ENCODE peak calls at places on chromosomes 11 and 22, in nine cellular contexts. One of them, this sample, is unnamed.

GRCh38 chr22:40542821-40543540 is 93.5 kb downstream of the MRTFA start:
- DNase-seq in HCT116: no peak
- DNase-seq in cardiac fibroblast: peak
- DNase-seq in tibial nerve: no peak
- DNase-seq in MM.1S: no peak
- DNase-seq in fibroblast of mammary gland: peak
- DNase-seq in fibroblast of the aortic adventitia: peak
- DNase-seq in hepatocyte: no peak
- DNase-seq in AG10803: no peak
- DNase-seq in this sample: no peak

GRCh38 chr11:126152586-126152985 is 58.9 kb downstream of the RPUSD4 start:
- DNase-seq in HCT116: no peak
- DNase-seq in cardiac fibroblast: no peak
- DNase-seq in tibial nerve: no peak
- DNase-seq in MM.1S: no peak
- DNase-seq in fibroblast of mammary gland: no peak
- DNase-seq in fibroblast of the aortic adventitia: no peak
- DNase-seq in hepatocyte: no peak
- DNase-seq in AG10803: no peak
- DNase-seq in this sample: no peak

GRCh38 chr11:116740741-116741140 is 32.0 kb downstream of the BUD13 start:
- DNase-seq in HCT116: no peak
- DNase-seq in cardiac fibroblast: no peak
- DNase-seq in tibial nerve: no peak
- DNase-seq in MM.1S: no peak
- DNase-seq in fibroblast of mammary gland: no peak
- DNase-seq in fibroblast of the aortic adventitia: no peak
- DNase-seq in hepatocyte: no peak
- DNase-seq in AG10803: no peak
- DNase-seq in this sample: no peak

GRCh38 chr22:46798366-46799057 is 36.1 kb downstream of the TBC1D22A start:
- DNase-seq in HCT116: peak
- DNase-seq in cardiac fibroblast: peak
- DNase-seq in tibial nerve: peak
- DNase-seq in MM.1S: peak
- DNase-seq in fibroblast of mammary gland: peak
- DNase-seq in fibroblast of the aortic adventitia: peak
- DNase-seq in hepatocyte: peak
- DNase-seq in AG10803: peak
- DNase-seq in this sample: peak

GRCh38 chr11:62881579-62882427 is 1.1 kb downstream of the SLC3A2 start:
- DNase-seq in HCT116: peak
- DNase-seq in cardiac fibroblast: peak
- DNase-seq in tibial nerve: peak
- DNase-seq in MM.1S: peak
- DNase-seq in fibroblast of mammary gland: peak
- DNase-seq in fibroblast of the aortic adventitia: peak
- DNase-seq in hepatocyte: peak
- DNase-seq in AG10803: peak
- DNase-seq in this sample: peak

GRCh38 chr11:3631331-3631730 is 10.5 kb downstream of the ART5 start:
- DNase-seq in HCT116: no peak
- DNase-seq in cardiac fibroblast: no peak
- DNase-seq in tibial nerve: no peak
- DNase-seq in MM.1S: no peak
- DNase-seq in fibroblast of mammary gland: peak
- DNase-seq in fibroblast of the aortic adventitia: no peak
- DNase-seq in hepatocyte: no peak
- DNase-seq in AG10803: no peak
- DNase-seq in this sample: no peak

GRCh38 chr11:115222863-115223530 is 281.2 kb downstream of the CADM1 start:
- DNase-seq in HCT116: no peak
- DNase-seq in cardiac fibroblast: no peak
- DNase-seq in tibial nerve: no peak
- DNase-seq in MM.1S: peak
- DNase-seq in fibroblast of mammary gland: no peak
- DNase-seq in fibroblast of the aortic adventitia: no peak
- DNase-seq in hepatocyte: no peak
- DNase-seq in AG10803: no peak
- DNase-seq in this sample: no peak

GRCh38 chr11:69373251-69373635 is 79.3 kb downstream of the MYEOV start:
- DNase-seq in HCT116: no peak
- DNase-seq in cardiac fibroblast: no peak
- DNase-seq in tibial nerve: no peak
- DNase-seq in MM.1S: no peak
- DNase-seq in fibroblast of mammary gland: no peak
- DNase-seq in fibroblast of the aortic adventitia: no peak
- DNase-seq in hepatocyte: no peak
- DNase-seq in AG10803: no peak
- DNase-seq in this sample: no peak

GRCh38 chr11:19216021-19216420 is 14.2 kb upstream of the CSRP3 start:
- DNase-seq in HCT116: no peak
- DNase-seq in cardiac fibroblast: no peak
- DNase-seq in tibial nerve: no peak
- DNase-seq in MM.1S: no peak
- DNase-seq in fibroblast of mammary gland: no peak
- DNase-seq in fibroblast of the aortic adventitia: no peak
- DNase-seq in hepatocyte: no peak
- DNase-seq in AG10803: no peak
- DNase-seq in this sample: no peak

GRCh38 chr22:35486116-35486631 is 54.5 kb upstream of the RASD2 start:
- DNase-seq in HCT116: no peak
- DNase-seq in cardiac fibroblast: no peak
- DNase-seq in tibial nerve: no peak
- DNase-seq in MM.1S: no peak
- DNase-seq in fibroblast of mammary gland: no peak
- DNase-seq in fibroblast of the aortic adventitia: no peak
- DNase-seq in hepatocyte: no peak
- DNase-seq in AG10803: no peak
- DNase-seq in this sample: no peak

GRCh38 chr11:83751041-83751440 is 464.9 kb upstream of the CCDC90B start:
- DNase-seq in HCT116: no peak
- DNase-seq in cardiac fibroblast: no peak
- DNase-seq in tibial nerve: no peak
- DNase-seq in MM.1S: no peak
- DNase-seq in fibroblast of mammary gland: no peak
- DNase-seq in fibroblast of the aortic adventitia: no peak
- DNase-seq in hepatocyte: no peak
- DNase-seq in AG10803: no peak
- DNase-seq in this sample: no peak

GRCh38 chr11:71340076-71340606 is 87.8 kb upstream of the SHANK2 start:
- DNase-seq in HCT116: no peak
- DNase-seq in cardiac fibroblast: no peak
- DNase-seq in tibial nerve: no peak
- DNase-seq in MM.1S: no peak
- DNase-seq in fibroblast of mammary gland: no peak
- DNase-seq in fibroblast of the aortic adventitia: no peak
- DNase-seq in hepatocyte: no peak
- DNase-seq in AG10803: no peak
- DNase-seq in this sample: no peak

GRCh38 chr22:25402501-25403283 is 161.8 kb upstream of the GRK3 start:
- DNase-seq in HCT116: no peak
- DNase-seq in cardiac fibroblast: peak
- DNase-seq in tibial nerve: no peak
- DNase-seq in MM.1S: no peak
- DNase-seq in fibroblast of mammary gland: peak
- DNase-seq in fibroblast of the aortic adventitia: peak
- DNase-seq in hepatocyte: no peak
- DNase-seq in AG10803: peak
- DNase-seq in this sample: no peak

GRCh38 chr11:109048098-109048497 is 373.9 kb upstream of the C11orf87 start:
- DNase-seq in HCT116: no peak
- DNase-seq in cardiac fibroblast: peak
- DNase-seq in tibial nerve: no peak
- DNase-seq in MM.1S: no peak
- DNase-seq in fibroblast of mammary gland: no peak
- DNase-seq in fibroblast of the aortic adventitia: peak
- DNase-seq in hepatocyte: no peak
- DNase-seq in AG10803: peak
- DNase-seq in this sample: no peak

DNA sequence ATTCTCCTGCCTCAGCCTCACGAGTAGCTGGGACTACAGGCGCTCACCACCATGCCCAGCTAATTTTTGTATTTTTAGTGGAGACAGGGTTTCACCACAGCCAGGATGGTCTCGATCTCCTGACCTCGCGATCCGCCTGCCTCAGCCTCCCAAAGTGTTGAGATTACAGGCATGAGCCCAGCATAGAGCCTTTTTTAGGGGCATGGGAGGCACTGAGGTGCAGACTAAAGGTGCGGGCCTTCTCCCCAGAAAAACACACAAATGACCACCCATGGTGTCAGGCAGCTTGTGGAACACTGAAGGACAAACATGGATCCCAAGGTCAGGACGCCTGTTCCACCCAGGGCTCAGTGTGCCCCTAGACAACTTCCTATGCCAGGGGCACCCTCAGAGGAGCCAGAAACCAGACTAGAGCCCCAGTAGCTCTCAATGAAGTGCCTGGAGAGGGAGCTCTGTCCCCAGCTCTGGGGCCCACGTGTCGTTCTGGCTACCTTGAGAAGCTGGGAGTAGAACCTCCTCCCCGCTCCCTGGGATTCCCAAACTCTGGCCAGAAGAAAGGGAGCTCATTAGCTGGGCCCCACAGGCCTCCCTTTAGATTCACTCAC is 21.2 kb upstream of the CD5 start:
- DNase-seq in HCT116: no peak
- DNase-seq in cardiac fibroblast: no peak
- DNase-seq in tibial nerve: no peak
- DNase-seq in MM.1S: no peak
- DNase-seq in fibroblast of mammary gland: no peak
- DNase-seq in fibroblast of the aortic adventitia: no peak
- DNase-seq in hepatocyte: no peak
- DNase-seq in AG10803: no peak
- DNase-seq in this sample: no peak
- TF ChIP-seq CTCF in HCT116: no peak
- TF ChIP-seq CTCF in cardiac fibroblast: no peak
- TF ChIP-seq CTCF in tibial nerve: no peak
- TF ChIP-seq CTCF in MM.1S: no peak
- TF ChIP-seq CTCF in fibroblast of mammary gland: no peak
- TF ChIP-seq CTCF in fibroblast of the aortic adventitia: no peak
- TF ChIP-seq CTCF in hepatocyte: no peak
- TF ChIP-seq CTCF in AG10803: no peak
- TF ChIP-seq CTCF in this sample: no peak

GRCh38 chr22:48144318-48144717 is 1381.9 kb downstream of the TBC1D22A start:
- DNase-seq in HCT116: no peak
- DNase-seq in cardiac fibroblast: no peak
- DNase-seq in tibial nerve: no peak
- DNase-seq in MM.1S: no peak
- DNase-seq in fibroblast of mammary gland: no peak
- DNase-seq in fibroblast of the aortic adventitia: no peak
- DNase-seq in hepatocyte: no peak
- DNase-seq in AG10803: no peak
- DNase-seq in this sample: no peak

GRCh38 chr22:48145738-48146137 is 1383.3 kb downstream of the TBC1D22A start:
- DNase-seq in HCT116: no peak
- DNase-seq in cardiac fibroblast: no peak
- DNase-seq in tibial nerve: no peak
- DNase-seq in MM.1S: no peak
- DNase-seq in fibroblast of mammary gland: no peak
- DNase-seq in fibroblast of the aortic adventitia: no peak
- DNase-seq in hepatocyte: no peak
- DNase-seq in AG10803: no peak
- DNase-seq in this sample: no peak

GRCh38 chr22:48147404-48147803 is 1385.0 kb downstream of the TBC1D22A start:
- DNase-seq in HCT116: no peak
- DNase-seq in cardiac fibroblast: no peak
- DNase-seq in tibial nerve: no peak
- DNase-seq in MM.1S: no peak
- DNase-seq in fibroblast of mammary gland: no peak
- DNase-seq in fibroblast of the aortic adventitia: no peak
- DNase-seq in hepatocyte: no peak
- DNase-seq in AG10803: no peak
- DNase-seq in this sample: no peak

GRCh38 chr22:48146426-48146825 is 1384.0 kb downstream of the TBC1D22A start:
- DNase-seq in HCT116: no peak
- DNase-seq in cardiac fibroblast: no peak
- DNase-seq in tibial nerve: no peak
- DNase-seq in MM.1S: no peak
- DNase-seq in fibroblast of mammary gland: no peak
- DNase-seq in fibroblast of the aortic adventitia: no peak
- DNase-seq in hepatocyte: no peak
- DNase-seq in AG10803: no peak
- DNase-seq in this sample: no peak

GRCh38 chr22:48147831-48148230 is 1385.4 kb downstream of the TBC1D22A start:
- DNase-seq in HCT116: no peak
- DNase-seq in cardiac fibroblast: no peak
- DNase-seq in tibial nerve: no peak
- DNase-seq in MM.1S: no peak
- DNase-seq in fibroblast of mammary gland: no peak
- DNase-seq in fibroblast of the aortic adventitia: no peak
- DNase-seq in hepatocyte: no peak
- DNase-seq in AG10803: no peak
- DNase-seq in this sample: no peak
- TF ChIP-seq CTCF in HCT116: no peak
- TF ChIP-seq CTCF in cardiac fibroblast: no peak
- TF ChIP-seq CTCF in tibial nerve: no peak
- TF ChIP-seq CTCF in MM.1S: no peak
- TF ChIP-seq CTCF in fibroblast of mammary gland: no peak
- TF ChIP-seq CTCF in fibroblast of the aortic adventitia: no peak
- TF ChIP-seq CTCF in hepatocyte: no peak
- TF ChIP-seq CTCF in AG10803: no peak
- TF ChIP-seq CTCF in this sample: no peak

DNA sequence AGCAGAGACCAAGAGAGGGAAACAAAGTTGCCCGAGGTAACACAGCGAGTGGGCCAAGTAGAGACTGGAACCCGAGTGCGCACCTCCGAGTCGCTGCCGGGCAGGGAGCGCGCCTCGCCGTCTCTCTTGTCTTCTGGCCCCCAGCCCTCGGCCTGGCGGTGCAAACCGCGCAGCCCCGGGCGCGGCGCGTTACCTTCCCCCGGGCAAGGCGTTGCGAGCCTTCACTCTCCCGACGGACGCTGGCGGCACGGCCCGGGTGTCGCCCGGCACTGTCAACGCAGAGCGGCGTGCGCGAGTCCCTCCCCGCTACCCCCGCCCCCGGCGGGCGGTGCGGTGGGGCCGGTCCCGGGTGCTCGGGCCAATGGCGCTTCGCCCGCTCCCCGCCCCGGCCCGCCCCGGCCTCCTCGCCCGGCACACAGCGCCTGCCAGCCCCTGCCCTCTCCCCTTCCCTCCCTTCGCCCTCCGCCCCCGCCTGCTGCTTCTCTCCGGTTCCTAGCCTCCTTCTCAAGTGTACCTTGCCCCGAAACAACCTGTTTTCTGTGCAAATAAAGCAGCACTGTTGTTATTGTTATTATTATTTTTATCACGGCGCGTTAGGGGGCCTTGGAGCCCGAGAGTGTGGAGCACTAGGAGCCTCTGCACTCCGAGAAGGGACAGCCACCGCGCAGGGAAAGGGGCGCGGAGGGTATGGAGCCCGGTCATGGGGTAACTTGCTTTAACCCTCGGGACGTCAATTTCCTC is at the start of gene SYTL2:
- DNase-seq in HCT116: no peak
- DNase-seq in cardiac fibroblast: peak
- DNase-seq in tibial nerve: peak
- DNase-seq in MM.1S: peak
- DNase-seq in fibroblast of mammary gland: no peak
- DNase-seq in fibroblast of the aortic adventitia: no peak
- DNase-seq in hepatocyte: peak
- DNase-seq in AG10803: peak
- DNase-seq in this sample: peak
- TF ChIP-seq CTCF in HCT116: no peak
- TF ChIP-seq CTCF in cardiac fibroblast: no peak
- TF ChIP-seq CTCF in tibial nerve: peak
- TF ChIP-seq CTCF in MM.1S: no peak
- TF ChIP-seq CTCF in fibroblast of mammary gland: no peak
- TF ChIP-seq CTCF in fibroblast of the aortic adventitia: no peak
- TF ChIP-seq CTCF in hepatocyte: no peak
- TF ChIP-seq CTCF in AG10803: no peak
- TF ChIP-seq CTCF in this sample: no peak

GRCh38 chr11:44785856-44786606 is 59.3 kb downstream of the TSPAN18 start:
- DNase-seq in HCT116: no peak
- DNase-seq in cardiac fibroblast: no peak
- DNase-seq in tibial nerve: no peak
- DNase-seq in MM.1S: no peak
- DNase-seq in fibroblast of mammary gland: no peak
- DNase-seq in fibroblast of the aortic adventitia: no peak
- DNase-seq in hepatocyte: no peak
- DNase-seq in AG10803: no peak
- DNase-seq in this sample: no peak
- TF ChIP-seq CTCF in HCT116: peak
- TF ChIP-seq CTCF in cardiac fibroblast: peak
- TF ChIP-seq CTCF in tibial nerve: no peak
- TF ChIP-seq CTCF in MM.1S: no peak
- TF ChIP-seq CTCF in fibroblast of mammary gland: no peak
- TF ChIP-seq CTCF in fibroblast of the aortic adventitia: no peak
- TF ChIP-seq CTCF in hepatocyte: no peak
- TF ChIP-seq CTCF in AG10803: peak
- TF ChIP-seq CTCF in this sample: no peak

This sample was measured in mesothelial cell of epicardium.